ENCODE peak calls at places on chromosomes 5 and 9, in five cellular contexts. G, X, T, H and F are unnamed samples.

GRCh38 chr9:133661846-133662636 is 25.9 kb downstream of the DBH start:
- DNase-seq in H (no peak), G (no peak), X (no peak), T (no peak), F (no peak)

GRCh38 chr9:38127271-38127839 is 58.3 kb upstream of the SHB start:
- DNase-seq in H (no peak), G (no peak), T (no peak), X (no peak), F (no peak)

GRCh38 chr5:18797241-18797640 is 1163.0 kb downstream of the TAF11L14 start:
- DNase-seq in X (no peak), H (no peak), G (no peak), T (no peak), F (no peak)

GRCh38 chr5:93578179-93578812 is 2.7 kb downstream of the NR2F1-AS1 start:
- DNase-seq in X (no peak), H (no peak), T (no peak), G (no peak), F (no peak)

GRCh38 chr9:89806371-89807100 is 201.7 kb downstream of the GADD45G start:
- DNase-seq in H (no peak), G (no peak), T (no peak), X (no peak), F (no peak)

GRCh38 chr9:21969011-21969935 is 24.9 kb downstream of the CDKN2A start:
- DNase-seq in H (no peak), X (no peak), T (no peak), G (no peak), F (no peak)

GRCh38 chr5:10891193-10891592 is 130.2 kb upstream of the DAP start:
- DNase-seq in T (no peak), X (no peak), H (no peak), G (no peak), F (no peak)

GRCh38 chr5:717143-717542 is 24.0 kb upstream of the TPPP start:
- DNase-seq in T (no peak), G (no peak), X (no peak), H (no peak), F (no peak)

GRCh38 chr5:134438641-134439621 is 27.2 kb upstream of the CDKN2AIPNL start:
- DNase-seq in G (peak; percentile 17), X (peak; percentile 76), H (no peak), T (no peak), F (no peak)

GRCh38 chr5:101103874-101104273 is 200.8 kb upstream of the ST8SIA4 start:
- DNase-seq in T (no peak), G (no peak), X (no peak), H (no peak), F (no peak)

GRCh38 chr9:123338710-123339665 is 17.0 kb upstream of the CRB2 start:
- DNase-seq in H (no peak), X (no peak), T (no peak), G (no peak), F (peak; percentile 9)

GRCh38 chr5:65020492-65020891 is 251.8 kb downstream of the CWC27 start:
- DNase-seq in X (no peak), T (no peak), G (no peak), H (no peak), F (no peak)

GRCh38 chr9:125479846-125480615 is 218.4 kb downstream of the GAPVD1 start:
- DNase-seq in H (no peak), T (no peak), X (no peak), G (no peak), F (no peak)

GRCh38 chr5:122465086-122465485 is 153.0 kb downstream of the SNCAIP start:
- DNase-seq in H (no peak), T (no peak), X (no peak), G (no peak), F (no peak)

GRCh38 chr5:75681125-75681830 is 36.0 kb downstream of the POC5 start:
- DNase-seq in T (no peak), X (no peak), G (no peak), H (peak; percentile 29), F (no peak)

GRCh38 chr9:117002686-117003085 is 315.6 kb downstream of the TRIM32 start:
- DNase-seq in X (no peak), H (no peak), T (no peak), G (no peak), F (no peak)

GRCh38 chr9:12464910-12465512 is 228.2 kb upstream of the TYRP1 start:
- DNase-seq in X (no peak), T (peak; percentile 31), H (peak; percentile 43), G (no peak), F (no peak)

GRCh38 chr5:23507278-23507685 is at the start of gene PRDM9:
- DNase-seq in G (no peak), X (no peak), H (no peak), T (peak; percentile 99), F (no peak)

GRCh38 chr5:170221319-170221718 is 11.5 kb upstream of the C5orf58 start:
- DNase-seq in G (no peak), X (no peak), H (no peak), T (no peak), F (no peak)

GRCh38 chr9:131062979-131063378 is 33.4 kb upstream of the AIF1L start:
- DNase-seq in G (no peak), X (no peak), T (no peak), H (no peak), F (no peak)

GRCh38 chr9:124747065-124747464 is 24.0 kb downstream of the NR6A1 start:
- DNase-seq in X (no peak), T (no peak), G (no peak), H (no peak), F (no peak)

GRCh38 chr9:89923961-89924504 is 319.2 kb downstream of the GADD45G start:
- DNase-seq in H (no peak), G (no peak), X (no peak), T (no peak), F (no peak)

GRCh38 chr9:134592819-134593200 is 48.8 kb upstream of the COL5A1 start:
- DNase-seq in X (no peak), H (no peak), G (no peak), T (no peak), F (no peak)

GRCh38 chr5:88826959-88827585 is 55.9 kb downstream of the MEF2C start:
- DNase-seq in X (no peak), G (no peak), H (no peak), T (no peak), F (no peak)